ENCODE peak calls at places on chromosomes 13 and 19, in ten cellular contexts. K is left ventricle myocardium inferior; N is CD8-positive, alpha-beta T cell; W is RWPE1; L is hippocampal formation; Z is pons; O is fibroblast of lung; Q is iris pigment epithelial cell; S is fibroblast of the aortic adventitia; B is astrocyte of the spinal cord. C is an unnamed sample.

GRCh38 chr19:13027031-13027430 is 31.8 kb downstream of the NFIX start:
- DNase-seq in Z (peak), S (no peak), L (no peak), O (no peak), Q (no peak), N (no peak), W (no peak), B (no peak), K (no peak), C (no peak)

GRCh38 chr13:23392313-23392712 is 41.2 kb downstream of the SACS start:
- DNase-seq in L (no peak), S (no peak), N (no peak), B (no peak), Q (no peak), W (no peak), Z (peak), O (no peak), K (no peak), C (no peak)

GRCh38 chr13:41581884-41582547 is 124.7 kb downstream of the RGCC start:
- DNase-seq in B (peak), Z (no peak), N (no peak), Q (no peak), K (no peak), W (no peak), O (no peak), S (peak), L (no peak), C (no peak)

GRCh38 chr19:4390017-4390861 is 10.1 kb downstream of the SH3GL1 start:
- DNase-seq in S (peak), N (no peak), B (peak), O (peak), Q (peak), L (no peak), K (peak), Z (peak), W (no peak), C (no peak)

GRCh38 chr19:55519461-55520311 is 17.2 kb downstream of the SBK2 start:
- DNase-seq in O (peak), K (no peak), B (peak), Q (peak), W (peak), L (no peak), Z (no peak), N (no peak), S (peak), C (peak)

GRCh38 chr19:55647732-55648656 is at the start of gene CCDC106:
- DNase-seq in W (peak), N (peak), L (peak), O (peak), S (peak), B (peak), Q (peak), K (peak), Z (no peak), C (no peak)

GRCh38 chr19:39001016-39001415 is 25.5 kb upstream of the FBXO17 start:
- DNase-seq in L (no peak), N (no peak), S (no peak), Z (no peak), Q (no peak), B (no peak), O (peak), W (no peak), K (no peak), C (no peak)

GRCh38 chr19:29366757-29367156 is 153.8 kb upstream of the UQCRFS1 start:
- DNase-seq in B (no peak), N (no peak), Z (no peak), K (no peak), Q (no peak), O (no peak), W (no peak), S (no peak), L (no peak), C (no peak)

GRCh38 chr13:113017506-113018215 is 48.6 kb downstream of the MCF2L start:
- DNase-seq in S (no peak), L (no peak), W (no peak), O (no peak), N (no peak), Z (no peak), K (no peak), Q (no peak), B (no peak), C (no peak)

GRCh38 chr19:6678690-6679109 is 8.7 kb upstream of the TNFSF14 start:
- DNase-seq in O (no peak), L (no peak), N (no peak), K (no peak), Z (no peak), B (no peak), Q (peak), W (no peak), S (no peak), C (no peak)

GRCh38 chr19:11699931-11700794 is 38.6 kb downstream of the ZNF823 start:
- DNase-seq in O (peak), N (no peak), B (peak), Z (peak), S (peak), K (no peak), Q (peak), W (peak), L (no peak), C (no peak)

GRCh38 chr13:40383132-40383531 is 283.3 kb downstream of the FOXO1 start:
- DNase-seq in Q (no peak), W (no peak), N (no peak), L (no peak), B (no peak), K (no peak), O (no peak), Z (no peak), S (no peak), C (no peak)

GRCh38 chr13:42363941-42364612 is 92.1 kb downstream of the AKAP11 start:
- DNase-seq in Q (peak), L (no peak), O (peak), S (no peak), N (no peak), W (peak), B (peak), Z (no peak), K (no peak), C (no peak)

GRCh38 chr13:74026753-74027152 is 107.5 kb downstream of the KLF12 start:
- DNase-seq in B (peak), L (no peak), O (no peak), K (no peak), S (no peak), Z (peak), W (peak), Q (peak), N (peak), C (no peak)

GRCh38 chr19:18832331-18833140 is 777 bp downstream of the UPF1 start:
- DNase-seq in N (no peak), Z (no peak), W (peak), K (no peak), L (no peak), Q (no peak), S (no peak), O (peak), B (no peak), C (no peak)

GRCh38 chr13:75264611-75265010 is 217.4 kb downstream of the TBC1D4 start:
- DNase-seq in B (no peak), O (no peak), Z (no peak), Q (no peak), W (no peak), S (no peak), L (no peak), N (no peak), K (no peak), C (no peak)

GRCh38 chr13:108227651-108228272 is 9.6 kb downstream of the ABHD13 start:
- DNase-seq in N (no peak), Z (peak), B (peak), O (peak), L (no peak), S (peak), W (peak), Q (peak), K (no peak), C (no peak)

GRCh38 chr13:111281751-111282311 is 38.6 kb upstream of the TEX29 start:
- DNase-seq in W (no peak), L (no peak), N (no peak), B (peak), Q (peak), S (peak), Z (peak), K (no peak), O (peak), C (no peak)

GRCh38 chr19:56170261-56170660 is 5.5 kb upstream of the GALP start:
- DNase-seq in Z (no peak), O (no peak), N (no peak), L (no peak), K (no peak), W (peak), B (peak), S (no peak), Q (peak), C (no peak)

GRCh38 chr13:107361666-107362065 is 793.7 kb upstream of the ARGLU1 start:
- DNase-seq in K (no peak), N (no peak), Q (peak), L (no peak), B (no peak), W (no peak), O (peak), S (peak), Z (no peak), C (no peak)

GRCh38 chr13:19153782-19154450 is 27.7 kb downstream of the TUBA3C start:
- DNase-seq in L (no peak), Q (no peak), Z (no peak), B (no peak), W (no peak), K (no peak), S (no peak), O (no peak), N (no peak), C (no peak)

GRCh38 chr13:107374038-107374437 is 806.1 kb upstream of the ARGLU1 start:
- DNase-seq in B (peak), W (no peak), Z (no peak), N (no peak), O (no peak), Q (peak), K (no peak), S (no peak), L (no peak), C (no peak)

GRCh38 chr19:13023666-13024065 is 28.4 kb downstream of the NFIX start:
- DNase-seq in Q (no peak), K (no peak), O (peak), N (no peak), S (peak), B (no peak), Z (no peak), W (peak), L (no peak), C (no peak)

GRCh38 chr13:84543976-84544375 is 661.7 kb upstream of the SLITRK1 start:
- DNase-seq in Q (no peak), O (no peak), K (no peak), B (no peak), L (no peak), S (no peak), Z (no peak), W (no peak), N (no peak), C (no peak)

GRCh38 chr19:4016903-4017638 is 9.5 kb downstream of the PIAS4 start:
- DNase-seq in B (no peak), S (no peak), Q (no peak), Z (no peak), L (no peak), N (no peak), W (no peak), K (no peak), O (no peak), C (no peak)

GRCh38 chr13:106291006-106291405 is 244.5 kb downstream of the EFNB2 start:
- DNase-seq in W (peak), L (no peak), K (no peak), S (no peak), O (peak), N (no peak), Q (peak), B (peak), Z (no peak), C (no peak)

GRCh38 chr13:43895940-43896339 is 16.2 kb downstream of the LACC1 start:
- DNase-seq in L (no peak), Q (no peak), Z (no peak), O (peak), K (no peak), W (no peak), N (no peak), S (no peak), B (no peak), C (no peak)

GRCh38 chr13:110914293-110915056 is 394 bp downstream of the ANKRD10 start:
- DNase-seq in Z (peak), N (peak), K (peak), L (peak), O (peak), S (peak), Q (peak), B (peak), W (peak), C (no peak)

GRCh38 chr13:49540552-49540951 is 44.8 kb downstream of the PHF11 start:
- DNase-seq in Z (no peak), S (peak), L (no peak), K (no peak), W (no peak), B (peak), N (no peak), Q (peak), O (peak), C (no peak)

GRCh38 chr13:51804295-51805172 is 571 bp upstream of the DHRS12 start:
- DNase-seq in Q (no peak), K (no peak), B (no peak), L (peak), O (peak), S (no peak), N (peak), Z (peak), W (no peak), C (no peak)

GRCh38 chr13:89678722-89679121 is 1668.8 kb upstream of the MIR17HG start:
- DNase-seq in W (no peak), O (no peak), S (no peak), L (no peak), N (no peak), Z (no peak), B (no peak), Q (no peak), K (no peak), C (no peak)

GRCh38 chr13:109755551-109755950 is 30.8 kb downstream of the IRS2 start:
- DNase-seq in K (no peak), B (no peak), N (no peak), S (no peak), W (no peak), Z (no peak), L (no peak), O (no peak), Q (no peak), C (no peak)

GRCh38 chr13:112877496-112877895 is 91.5 kb upstream of the MCF2L start:
- DNase-seq in B (no peak), Z (no peak), O (no peak), Q (no peak), L (no peak), N (no peak), S (no peak), K (peak), W (no peak), C (no peak)

GRCh38 chr13:27261376-27261775 is 9.3 kb upstream of the RASL11A start:
- DNase-seq in B (no peak), K (no peak), Q (peak), N (no peak), L (no peak), O (no peak), S (no peak), W (no peak), Z (no peak), C (no peak)

C was measured in keratinocyte.